ENCODE peak calls at places on chromosomes 12 and 14, in nine cellular contexts. H, P, V, Y, S, R, I, N and X are unnamed samples.
A peak's percentile ranks its signal among the peaks of the same experiment; 100 is the strongest.

GRCh38 chr14:101889366-101889765 is 75.0 kb upstream of the DYNC1H1 start:
- DNase-seq in H (no peak), P (no peak), V (peak; percentile 55), Y (no peak), S (no peak), R (no peak), I (no peak), N (no peak), X (no peak)

GRCh38 chr12:87820524-87821194 is 208.5 kb downstream of the C12orf50 start:
- DNase-seq in H (peak; percentile 86), P (no peak), V (no peak), Y (no peak), S (peak; percentile 64), R (no peak), I (no peak), N (peak; percentile 66), X (no peak)

GRCh38 chr12:128798543-128799341 is 25.0 kb downstream of the SLC15A4 start:
- DNase-seq in H (no peak), P (no peak), V (peak; percentile 55), Y (peak; percentile 34), S (no peak), R (no peak), I (peak; percentile 61), N (peak; percentile 10), X (no peak)

GRCh38 chr14:35155962-35156361 is 33.6 kb downstream of the PRORP start:
- DNase-seq in H (peak; percentile 47), P (no peak), V (no peak), Y (no peak), S (peak; percentile 59), R (peak; percentile 34), I (no peak), N (peak; percentile 27), X (no peak)

GRCh38 chr14:30223385-30223785 is 295.7 kb upstream of the PRKD1 start:
- DNase-seq in H (peak; percentile 90), P (no peak), V (peak; percentile 73), Y (no peak), S (peak; percentile 97), R (no peak), I (no peak), N (peak; percentile 99), X (peak; percentile 93)

GRCh38 chr14:102196008-102196407 is 56.3 kb downstream of the WDR20 start:
- DNase-seq in H (no peak), P (no peak), V (no peak), Y (no peak), S (no peak), R (no peak), I (no peak), N (no peak), X (no peak)

GRCh38 chr12:103590271-103590670 is 3.2 kb downstream of the STAB2 start:
- DNase-seq in H (no peak), P (no peak), V (no peak), Y (no peak), S (no peak), R (no peak), I (no peak), N (no peak), X (no peak)

GRCh38 chr14:38079268-38079667 is 128.4 kb upstream of the SSTR1 start:
- DNase-seq in H (no peak), P (no peak), V (no peak), Y (no peak), S (peak; percentile 30), R (peak; percentile 18), I (no peak), N (peak; percentile 36), X (no peak)

GRCh38 chr12:85466906-85467305 is 186.9 kb downstream of the ALX1 start:
- DNase-seq in H (no peak), P (no peak), V (no peak), Y (no peak), S (peak; percentile 33), R (no peak), I (no peak), N (peak; percentile 66), X (no peak)

GRCh38 chr12:12724421-12725085 is 7.4 kb downstream of the CDKN1B start:
- DNase-seq in H (peak; percentile 35), P (no peak), V (no peak), Y (peak; percentile 34), S (no peak), R (no peak), I (no peak), N (peak; percentile 21), X (no peak)

GRCh38 chr14:100587248-100587762 is at the start of gene BEGAIN:
- DNase-seq in H (no peak), P (no peak), V (no peak), Y (no peak), S (no peak), R (no peak), I (no peak), N (no peak), X (no peak)

GRCh38 chr12:101287357-101287756 is 7.5 kb downstream of the UTP20 start:
- DNase-seq in H (no peak), P (no peak), V (no peak), Y (no peak), S (no peak), R (no peak), I (no peak), N (no peak), X (no peak)

GRCh38 chr12:57240069-57240921 is 10.7 kb downstream of the STAC3 start:
- DNase-seq in H (no peak), P (no peak), V (peak; percentile 76), Y (no peak), S (peak; percentile 54), R (peak; percentile 59), I (no peak), N (peak; percentile 55), X (no peak)

GRCh38 chr12:113413488-113413939 is 8.7 kb upstream of the SDSL start:
- DNase-seq in H (no peak), P (no peak), V (no peak), Y (no peak), S (peak; percentile 46), R (no peak), I (no peak), N (peak; percentile 25), X (no peak)

GRCh38 chr14:80425686-80426085 is 214.4 kb upstream of the DIO2 start:
- DNase-seq in H (peak; percentile 97), P (no peak), V (no peak), Y (no peak), S (peak; percentile 80), R (no peak), I (no peak), N (peak; percentile 92), X (peak; percentile 18)

GRCh38 chr12:52425466-52425865 is 8.7 kb downstream of the KRT75 start:
- DNase-seq in H (no peak), P (no peak), V (no peak), Y (no peak), S (no peak), R (no peak), I (no peak), N (no peak), X (no peak)

GRCh38 chr12:128268348-128268725 is 1.4 kb downstream of the TMEM132C start:
- DNase-seq in H (no peak), P (no peak), V (no peak), Y (peak; percentile 42), S (no peak), R (no peak), I (no peak), N (no peak), X (no peak)

GRCh38 chr14:106039400-106039799 is 513.0 kb downstream of the TMEM121 start:
- DNase-seq in H (no peak), P (peak; percentile 2), V (peak; percentile 78), Y (no peak), S (peak; percentile 35), R (peak; percentile 22), I (no peak), N (peak; percentile 32), X (no peak)